ENCODE peak calls at places on chromosomes 1 and 21, in four cellular contexts. K is IMR-90, C is PC-9, Q is DND-41. A is an unnamed sample.

GRCh38 chr1:105664495-105664894 is 1392.0 kb upstream of the PRMT6 start:
- DNase-seq in Q (no peak), K (no peak), C (no peak), A (no peak)

GRCh38 chr1:108100148-108100547 is 100.0 kb downstream of the SLC25A24 start:
- DNase-seq in Q (no peak), C (no peak), K (no peak), A (no peak)

GRCh38 chr1:156467906-156468305 is 32.7 kb downstream of the MEF2D start:
- DNase-seq in Q (no peak), C (no peak), K (no peak), A (no peak)

GRCh38 chr1:145926706-145927072 is 595 bp downstream of the RBM8A start:
- DNase-seq in C (no peak), Q (no peak), K (no peak), A (no peak)

GRCh38 chr21:36388835-36389234 is 3.6 kb downstream of the CHAF1B start:
- DNase-seq in K (peak; percentile 54), C (no peak), Q (no peak), A (peak; percentile 37)

GRCh38 chr1:174990382-174990999 is 9.3 kb upstream of the CACYBP start:
- DNase-seq in C (no peak), K (peak; percentile 61), Q (peak; percentile 28), A (no peak)

GRCh38 chr1:153945131-153945794 is 1.3 kb downstream of the DENND4B start:
- DNase-seq in K (peak; percentile 46), C (no peak), Q (peak; percentile 84), A (peak; percentile 57)

GRCh38 chr1:8015809-8016165 is 10.3 kb downstream of the ERRFI1 start:
- DNase-seq in K (no peak), C (no peak), Q (no peak), A (no peak)

GRCh38 chr1:183106166-183106565 is 79.9 kb upstream of the LAMC2 start:
- DNase-seq in C (no peak), Q (no peak), K (peak; percentile 73), A (no peak)

GRCh38 chr1:172298146-172298545 is 122.3 kb upstream of the C1orf105 start:
- DNase-seq in C (no peak), Q (no peak), K (no peak), A (no peak)

GRCh38 chr1:3369437-3370076 is 84.9 kb upstream of the ARHGEF16 start:
- DNase-seq in K (peak; percentile 78), C (no peak), Q (no peak), A (peak; percentile 18)

GRCh38 chr1:234702342-234703000 is 92.5 kb upstream of the IRF2BP2 start:
- DNase-seq in C (no peak), Q (no peak), K (no peak), A (no peak)

GRCh38 chr1:227944066-227944930 is 3.4 kb downstream of the WNT9A start:
- DNase-seq in Q (no peak), C (no peak), K (no peak), A (no peak)

GRCh38 chr1:215257280-215257679 is 174.7 kb downstream of the KCNK2 start:
- DNase-seq in K (peak; percentile 40), C (no peak), Q (no peak), A (no peak)

GRCh38 chr21:33089439-33089838 is 19.5 kb downstream of the OLIG1 start:
- DNase-seq in Q (no peak), K (no peak), C (no peak), A (no peak)

GRCh38 chr1:9877962-9878361 is 32.1 kb downstream of the CTNNBIP1 start:
- DNase-seq in K (no peak), Q (no peak), C (peak; percentile 89), A (peak; percentile 81)

GRCh38 chr1:161486806-161487482 is 18.3 kb upstream of the FCGR2A start:
- DNase-seq in C (peak; percentile 24), Q (peak; percentile 42), K (peak; percentile 74), A (peak; percentile 46)

GRCh38 chr1:234597894-234598293 is 12.1 kb downstream of the IRF2BP2 start:
- DNase-seq in Q (peak; percentile 71), C (no peak), K (peak; percentile 66), A (peak; percentile 51)

GRCh38 chr1:221801773-221802516 is 60.1 kb upstream of the DUSP10 start:
- DNase-seq in C (no peak), Q (no peak), K (peak; percentile 89), A (peak; percentile 92)

GRCh38 chr1:26259578-26259977 is 20.3 kb upstream of the SH3BGRL3 start:
- DNase-seq in C (no peak), K (no peak), Q (no peak), A (no peak)

GRCh38 chr21:32101206-32101763 is 177.6 kb downstream of the MIS18A start:
- DNase-seq in Q (no peak), C (no peak), K (no peak), A (no peak)

GRCh38 chr1:10965621-10966226 is 46.7 kb upstream of the TARDBP start:
- DNase-seq in Q (no peak), C (peak; percentile 28), K (no peak), A (peak; percentile 24)

GRCh38 chr21:41578708-41579107 is 70.8 kb upstream of the TMPRSS2 start:
- DNase-seq in C (no peak), K (no peak), Q (no peak), A (no peak)

GRCh38 chr21:41579692-41580091 is 71.7 kb upstream of the TMPRSS2 start:
- DNase-seq in Q (no peak), K (no peak), C (no peak), A (no peak)

GRCh38 chr21:41573902-41574690 is 66.1 kb upstream of the TMPRSS2 start:
- DNase-seq in C (no peak), K (no peak), Q (no peak), A (no peak)

GRCh38 chr21:41578083-41578482 is 70.1 kb upstream of the TMPRSS2 start:
- DNase-seq in Q (no peak), K (no peak), C (no peak), A (no peak)

DNA sequence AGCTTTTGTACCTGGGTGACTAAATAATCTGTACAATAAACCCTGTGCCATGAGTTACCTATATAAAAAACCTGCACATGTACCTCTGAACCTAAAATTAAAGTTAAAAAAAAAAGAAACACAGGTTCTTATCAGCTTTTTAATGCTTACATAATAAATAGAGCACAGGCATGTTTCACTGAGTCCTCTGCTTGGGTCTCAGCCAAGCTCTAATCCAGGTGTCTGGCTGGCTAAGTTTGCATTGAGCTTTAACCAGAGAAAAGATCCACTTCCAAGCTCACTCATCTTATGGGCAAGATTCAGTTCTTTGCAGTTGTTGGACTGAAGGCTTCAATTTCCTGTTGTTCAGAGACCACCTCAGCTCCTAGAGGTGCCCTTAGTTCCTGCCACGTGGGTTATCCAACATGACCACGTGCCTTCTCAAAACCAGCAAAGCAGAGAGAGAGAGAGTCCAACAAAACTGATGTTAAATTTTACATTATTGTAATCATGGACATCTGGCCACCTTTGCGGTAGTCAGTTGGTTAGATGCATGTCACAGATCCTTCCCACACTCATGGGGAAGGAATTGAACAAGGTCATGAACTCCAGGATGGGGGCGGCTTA is 68.2 kb upstream of the TMPRSS2 start:
- DNase-seq in K (no peak), C (no peak), Q (no peak), A (no peak)
- H3K9me3 ChIP-seq in K (peaks cover 5% of the 10 kb centered on the region), C (peaks cover 5% of the 10 kb centered on the region), Q (peaks cover 21% of the 10 kb centered on the region), A (peaks cover 3% of the 10 kb centered on the region)

DNA sequence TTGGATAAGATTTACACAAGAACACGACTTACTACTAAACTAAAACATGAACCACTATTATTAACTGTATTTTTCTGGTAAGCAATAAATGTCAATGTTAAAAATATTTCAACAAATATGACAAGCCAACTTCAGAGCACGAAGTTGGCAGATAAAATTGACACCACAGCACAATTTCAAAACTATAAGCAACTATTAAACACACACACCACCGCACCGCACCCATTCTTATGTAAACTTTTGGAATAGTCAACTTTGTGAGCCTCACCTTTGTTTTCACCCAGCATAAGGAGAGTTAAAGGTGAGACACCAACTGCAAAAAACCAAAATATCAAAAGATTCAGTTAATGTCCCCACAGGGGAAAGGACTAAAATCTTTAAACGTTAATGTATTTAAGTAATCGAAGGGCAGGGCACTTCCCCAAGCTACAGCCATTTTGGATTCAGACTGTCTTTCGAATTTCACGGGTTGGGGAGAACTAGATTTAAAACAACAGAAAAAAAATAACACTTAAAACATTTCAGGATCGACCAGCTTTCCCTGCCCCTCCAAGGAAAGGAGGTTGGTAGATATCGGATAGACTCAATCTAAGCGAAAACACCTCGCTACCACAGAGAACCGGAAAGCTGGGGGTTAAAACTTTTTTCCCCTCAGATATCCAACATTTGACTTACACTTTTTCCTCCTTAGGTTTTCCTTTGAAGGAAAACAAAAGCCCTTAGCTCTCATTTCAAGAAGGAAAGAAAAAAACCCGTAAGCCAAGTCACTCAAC is 839 bp downstream of the GPBP1L1 start:
- DNase-seq in K (peak; percentile 2), Q (no peak), C (no peak), A (peak; percentile 32)
- H3K4me1 ChIP-seq in K (no peaks in the 10 kb centered on the region), Q (peaks cover 49% of the 10 kb centered on the region), C (peaks cover 16% of the 10 kb centered on the region), A (peaks cover 9% of the 10 kb centered on the region)

DNA sequence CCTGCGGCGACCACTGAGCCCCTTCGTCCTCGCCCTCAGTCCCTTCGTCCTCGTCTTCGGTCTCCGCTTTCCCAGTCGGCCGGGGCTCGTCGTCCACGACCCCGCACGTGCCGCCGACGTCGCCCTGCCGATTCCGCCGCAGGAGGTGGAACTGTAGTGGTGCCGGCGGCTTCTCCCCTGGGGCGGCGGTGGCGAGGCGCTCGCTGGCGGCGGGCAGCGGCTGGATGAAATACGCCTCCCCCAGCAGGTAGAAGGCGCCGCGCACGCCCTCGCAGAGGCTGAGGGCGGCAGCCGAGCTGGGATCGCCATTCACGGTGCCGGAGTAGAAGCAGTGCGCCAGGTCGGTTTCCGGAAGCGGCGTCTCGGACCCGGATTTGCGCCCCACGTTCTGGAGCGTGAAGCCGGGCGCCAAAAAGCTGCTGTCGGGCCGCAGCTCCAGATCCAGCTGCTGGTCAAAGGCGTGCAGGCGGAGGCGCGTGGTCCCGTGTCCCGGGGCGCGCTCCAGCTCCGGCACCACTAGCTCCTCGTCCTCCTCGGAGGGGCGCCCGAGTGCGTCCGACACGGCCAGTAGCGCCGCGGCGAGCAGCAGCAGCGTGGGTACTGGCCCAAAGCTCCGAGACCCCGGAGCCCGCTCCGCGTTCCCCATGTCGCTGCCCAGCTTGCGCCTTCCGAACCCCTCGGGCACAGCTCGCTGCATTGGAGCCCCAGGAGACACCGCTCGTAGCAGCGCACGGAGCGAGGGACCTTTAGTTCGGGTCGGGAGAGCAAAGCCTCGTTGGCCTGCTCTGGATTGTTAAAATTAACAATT is 747 bp downstream of the ADAMTS1 start:
- DNase-seq in K (peak; percentile 22), Q (no peak), C (no peak), A (peak; percentile 64)
- H2AFZ ChIP-seq in K (peak overlapping the region; percentile 89), Q (no peak overlapping the region), C (no peak overlapping the region), A (peak overlapping the region; percentile 92)

GRCh38 chr1:152886090-152886489 is 8.0 kb downstream of the SMCP start:
- DNase-seq in C (no peak), K (no peak), Q (no peak), A (no peak)
- H3K9me3 ChIP-seq in C (no peaks in the 10 kb centered on the region), K (no peaks in the 10 kb centered on the region), Q (no peaks in the 10 kb centered on the region), A (no peaks in the 10 kb centered on the region)